ENCODE peak calls at places on chromosomes 13 and 19, in five cellular contexts. One of them, this sample, is unnamed.

GRCh38 chr19:3578390-3578789 is 5.6 kb downstream of the HMG20B start:
- DNase-seq in K562: no peak
- DNase-seq in HCT116: no peak
- DNase-seq in H1: no peak
- DNase-seq in HepG2: no peak
- DNase-seq in this sample: no peak

GRCh38 chr19:33201473-33201872 is 7.3 kb downstream of the LRP3 start:
- DNase-seq in K562: no peak
- DNase-seq in HepG2: no peak
- DNase-seq in H1: no peak
- DNase-seq in HCT116: no peak
- DNase-seq in this sample: no peak

GRCh38 chr13:35992964-35993363 is 138.2 kb downstream of the DCLK1 start:
- DNase-seq in H1: no peak
- DNase-seq in K562: no peak
- DNase-seq in HCT116: no peak
- DNase-seq in HepG2: no peak
- DNase-seq in this sample: no peak

GRCh38 chr13:31261241-31261640 is 61.5 kb downstream of the B3GLCT start:
- DNase-seq in H1: no peak
- DNase-seq in HCT116: no peak
- DNase-seq in K562: no peak
- DNase-seq in HepG2: no peak
- DNase-seq in this sample: no peak

GRCh38 chr13:30196025-30196424 is 111.3 kb downstream of the KATNAL1 start:
- DNase-seq in HepG2: no peak
- DNase-seq in HCT116: peak; percentile 8
- DNase-seq in H1: peak; percentile 5
- DNase-seq in K562: no peak
- DNase-seq in this sample: peak; percentile 28

GRCh38 chr19:15445807-15446376 is 3.9 kb downstream of the WIZ start:
- DNase-seq in HepG2: no peak
- DNase-seq in H1: no peak
- DNase-seq in K562: no peak
- DNase-seq in HCT116: no peak
- DNase-seq in this sample: no peak

GRCh38 chr13:112859817-112860190 is 109.2 kb upstream of the MCF2L start:
- DNase-seq in H1: no peak
- DNase-seq in HCT116: no peak
- DNase-seq in K562: no peak
- DNase-seq in HepG2: no peak
- DNase-seq in this sample: no peak

GRCh38 chr13:43977911-43978310 is 98.2 kb downstream of the LACC1 start:
- DNase-seq in HCT116: no peak
- DNase-seq in K562: no peak
- DNase-seq in H1: no peak
- DNase-seq in HepG2: no peak
- DNase-seq in this sample: no peak

GRCh38 chr19:58229255-58229639 is 533 bp downstream of the ZNF544 start:
- DNase-seq in HepG2: peak; percentile 30
- DNase-seq in K562: no peak
- DNase-seq in HCT116: no peak
- DNase-seq in H1: no peak
- DNase-seq in this sample: no peak

GRCh38 chr13:104773775-104774174 is 1707.6 kb upstream of the SLC10A2 start:
- DNase-seq in H1: no peak
- DNase-seq in HepG2: peak; percentile 8
- DNase-seq in HCT116: peak; percentile 39
- DNase-seq in K562: no peak
- DNase-seq in this sample: peak; percentile 44

GRCh38 chr13:41494202-41494601 is 36.9 kb downstream of the RGCC start:
- DNase-seq in HCT116: no peak
- DNase-seq in H1: no peak
- DNase-seq in K562: no peak
- DNase-seq in HepG2: no peak
- DNase-seq in this sample: no peak

GRCh38 chr13:97339019-97339988 is 94.7 kb upstream of the RAP2A start:
- DNase-seq in HepG2: no peak
- DNase-seq in HCT116: no peak
- DNase-seq in H1: no peak
- DNase-seq in K562: no peak
- DNase-seq in this sample: no peak

GRCh38 chr19:9934132-9934950 is 2.0 kb downstream of the OLFM2 start:
- DNase-seq in K562: peak; percentile 87
- DNase-seq in HCT116: peak; percentile 66
- DNase-seq in H1: peak; percentile 77
- DNase-seq in HepG2: peak; percentile 40
- DNase-seq in this sample: no peak

GRCh38 chr13:48879854-48880253 is 95.9 kb upstream of the FNDC3A start:
- DNase-seq in H1: no peak
- DNase-seq in HepG2: no peak
- DNase-seq in HCT116: no peak
- DNase-seq in K562: no peak
- DNase-seq in this sample: no peak

GRCh38 chr19:52086481-52086880 is 9.1 kb downstream of the ZNF841 start:
- DNase-seq in K562: no peak
- DNase-seq in HepG2: no peak
- DNase-seq in HCT116: no peak
- DNase-seq in H1: no peak
- DNase-seq in this sample: no peak

GRCh38 chr13:98797456-98797855 is 45.0 kb upstream of the SLC15A1 start:
- DNase-seq in K562: no peak
- DNase-seq in HepG2: no peak
- DNase-seq in HCT116: no peak
- DNase-seq in H1: no peak
- DNase-seq in this sample: no peak

GRCh38 chr19:49780861-49781260 is 14.1 kb downstream of the AP2A1 start:
- DNase-seq in HCT116: no peak
- DNase-seq in H1: no peak
- DNase-seq in K562: no peak
- DNase-seq in HepG2: no peak
- DNase-seq in this sample: no peak

GRCh38 chr13:47680752-47681151 is 320.3 kb downstream of the SUCLA2 start:
- DNase-seq in H1: no peak
- DNase-seq in K562: no peak
- DNase-seq in HepG2: no peak
- DNase-seq in HCT116: no peak
- DNase-seq in this sample: no peak

GRCh38 chr13:97445504-97446187 is 11.7 kb downstream of the RAP2A start:
- DNase-seq in H1: no peak
- DNase-seq in HepG2: no peak
- DNase-seq in K562: no peak
- DNase-seq in HCT116: no peak
- DNase-seq in this sample: no peak

GRCh38 chr19:33304760-33305647 is 2.7 kb upstream of the CEBPA start:
- DNase-seq in K562: peak; percentile 49
- DNase-seq in H1: no peak
- DNase-seq in HCT116: no peak
- DNase-seq in HepG2: peak; percentile 56
- DNase-seq in this sample: no peak

GRCh38 chr19:45164577-45165335 is 4.0 kb upstream of the NKPD1 start:
- DNase-seq in HepG2: peak; percentile 79
- DNase-seq in K562: peak; percentile 62
- DNase-seq in HCT116: peak; percentile 83
- DNase-seq in H1: peak; percentile 50
- DNase-seq in this sample: no peak

GRCh38 chr13:41645313-41645712 is 188.0 kb downstream of the RGCC start:
- DNase-seq in HCT116: no peak
- DNase-seq in HepG2: peak; percentile 88
- DNase-seq in H1: no peak
- DNase-seq in K562: no peak
- DNase-seq in this sample: no peak

GRCh38 chr13:106089251-106089940 is 446.1 kb downstream of the EFNB2 start:
- DNase-seq in HepG2: no peak
- DNase-seq in HCT116: no peak
- DNase-seq in H1: no peak
- DNase-seq in K562: no peak
- DNase-seq in this sample: no peak

GRCh38 chr19:5801796-5802616 is 2.9 kb upstream of the NRTN start:
- DNase-seq in HCT116: no peak
- DNase-seq in H1: no peak
- DNase-seq in K562: peak; percentile 75
- DNase-seq in HepG2: no peak
- DNase-seq in this sample: no peak

DNA sequence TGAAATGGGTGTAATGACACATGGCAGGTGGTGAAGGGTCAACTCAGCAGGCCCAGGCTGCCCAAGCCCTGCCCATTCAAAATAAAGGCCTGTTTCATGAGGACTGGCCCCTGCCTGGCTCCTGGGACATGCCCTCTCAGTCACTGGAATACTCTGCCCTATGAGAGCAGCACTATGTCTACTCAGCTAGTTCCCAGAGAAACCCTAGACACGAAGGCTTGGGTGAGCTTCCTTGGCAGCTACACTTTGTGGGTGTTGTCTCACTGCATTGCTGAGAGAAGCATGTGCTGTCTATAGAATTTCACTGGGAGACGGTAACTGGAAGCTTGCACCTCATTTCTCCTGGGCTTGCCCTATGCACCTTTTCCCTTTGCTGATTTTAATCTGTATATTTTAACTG is 752.8 kb downstream of the LIG4 start:
- DNase-seq in H1: no peak
- DNase-seq in HepG2: no peak
- DNase-seq in K562: no peak
- DNase-seq in HCT116: no peak
- DNase-seq in this sample: no peak
- TF ChIP-seq YY1 in H1: no peak
- TF ChIP-seq YY1 in HepG2: no peak
- TF ChIP-seq YY1 in K562: no peak
- TF ChIP-seq YY1 in HCT116: no peak
- TF ChIP-seq YY1 in this sample: no peak

GRCh38 chr19:37346091-37346490 is 24.8 kb upstream of the ZNF527 start:
- DNase-seq in H1: no peak
- DNase-seq in K562: no peak
- DNase-seq in HCT116: no peak
- DNase-seq in HepG2: no peak
- DNase-seq in this sample: no peak
- TF ChIP-seq YY1 in H1: no peak
- TF ChIP-seq YY1 in K562: no peak
- TF ChIP-seq YY1 in HCT116: no peak
- TF ChIP-seq YY1 in HepG2: no peak
- TF ChIP-seq YY1 in this sample: no peak

GRCh38 chr13:69566104-69566716 is 541.4 kb upstream of the ATXN8OS start:
- DNase-seq in K562: no peak
- DNase-seq in HCT116: no peak
- DNase-seq in H1: no peak
- DNase-seq in HepG2: no peak
- DNase-seq in this sample: no peak

GRCh38 chr13:69567514-69567913 is 540.1 kb upstream of the ATXN8OS start:
- DNase-seq in HepG2: no peak
- DNase-seq in K562: no peak
- DNase-seq in H1: no peak
- DNase-seq in HCT116: no peak
- DNase-seq in this sample: no peak

DNA sequence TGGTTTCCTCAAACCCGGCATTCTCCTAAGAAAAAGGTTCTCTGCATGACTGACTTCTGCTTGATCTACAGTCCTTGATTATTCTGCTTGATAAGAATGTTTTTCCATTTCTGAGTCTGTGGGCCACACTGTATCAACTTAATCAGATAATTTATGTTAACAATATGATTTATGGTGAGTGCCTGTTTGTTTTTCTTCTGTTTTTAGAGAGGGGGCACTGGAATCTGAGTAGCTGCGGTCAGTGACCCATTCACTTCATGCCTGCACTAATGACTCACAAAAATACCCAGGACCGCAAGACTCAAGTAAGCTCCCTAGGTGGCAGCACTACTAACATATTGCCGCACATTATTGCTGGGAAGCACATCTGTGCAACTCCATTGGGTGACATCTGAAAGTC is 542.3 kb upstream of the ATXN8OS start:
- DNase-seq in H1: no peak
- DNase-seq in HepG2: peak; percentile 52
- DNase-seq in HCT116: peak; percentile 49
- DNase-seq in K562: peak; percentile 8
- DNase-seq in this sample: peak; percentile 5
- TF ChIP-seq YY1 in H1: no peak
- TF ChIP-seq YY1 in HepG2: no peak
- TF ChIP-seq YY1 in HCT116: no peak
- TF ChIP-seq YY1 in K562: no peak
- TF ChIP-seq YY1 in this sample: no peak

GRCh38 chr19:40607898-40608621 is 6.9 kb downstream of the LTBP4 start:
- DNase-seq in H1: no peak
- DNase-seq in HCT116: no peak
- DNase-seq in HepG2: no peak
- DNase-seq in K562: no peak
- DNase-seq in this sample: no peak

GRCh38 chr19:40610396-40611064 is 9.4 kb downstream of the LTBP4 start:
- DNase-seq in H1: no peak
- DNase-seq in HepG2: no peak
- DNase-seq in HCT116: no peak
- DNase-seq in K562: no peak
- DNase-seq in this sample: no peak

GRCh38 chr19:40611096-40611495 is 9.9 kb downstream of the LTBP4 start:
- DNase-seq in HCT116: no peak
- DNase-seq in K562: no peak
- DNase-seq in HepG2: no peak
- DNase-seq in H1: no peak
- DNase-seq in this sample: no peak

GRCh38 chr19:40608957-40609356 is 7.8 kb downstream of the LTBP4 start:
- DNase-seq in HCT116: no peak
- DNase-seq in H1: no peak
- DNase-seq in HepG2: no peak
- DNase-seq in K562: no peak
- DNase-seq in this sample: no peak

GRCh38 chr19:40609561-40610395 is 8.6 kb downstream of the LTBP4 start:
- DNase-seq in HCT116: peak; percentile 88
- DNase-seq in K562: peak; percentile 91
- DNase-seq in H1: no peak
- DNase-seq in HepG2: peak; percentile 44
- DNase-seq in this sample: peak; percentile 47
- TF ChIP-seq YY1 in HCT116: no peak
- TF ChIP-seq YY1 in K562: peak; percentile 23
- TF ChIP-seq YY1 in H1: no peak
- TF ChIP-seq YY1 in HepG2: no peak
- TF ChIP-seq YY1 in this sample: no peak